ENCODE peak calls at places on chromosomes 6 and 20, in seven cellular contexts. R is central memory CD8-positive, alpha-beta T cell; U is adrenal gland; G is GM18507; C is aorta; B is NCI-H1417; D is left colon. N is an unnamed sample.

GRCh38 chr6:7112741-7113313 is 5.1 kb downstream of the RREB1 start:
- DNase-seq in G (no peak), U (no peak), R (no peak), B (peak; percentile 57), C (no peak), D (peak; percentile 56), N (no peak)

GRCh38 chr6:33766921-33767700 is 20.4 kb upstream of the IP6K3 start:
- DNase-seq in R (no peak), D (no peak), C (no peak), G (no peak), B (no peak), U (no peak), N (no peak)

GRCh38 chr6:139230421-139230840 is 61.4 kb downstream of the TXLNB start:
- DNase-seq in D (no peak), B (peak; percentile 92), U (no peak), R (no peak), C (no peak), G (no peak), N (peak; percentile 28)

GRCh38 chr20:23152308-23152892 is 66.3 kb upstream of the CD93 start:
- DNase-seq in U (peak; percentile 62), G (no peak), C (peak; percentile 96), B (peak; percentile 59), D (no peak), R (no peak), N (peak; percentile 70)

GRCh38 chr6:148203970-148204369 is 138.7 kb upstream of the SASH1 start:
- DNase-seq in C (no peak), G (peak; percentile 49), R (peak; percentile 17), D (no peak), U (no peak), B (no peak), N (no peak)

GRCh38 chr6:29035951-29036350 is 9.0 kb downstream of the OR2W1 start:
- DNase-seq in R (no peak), C (no peak), D (no peak), G (no peak), U (no peak), B (no peak), N (no peak)

GRCh38 chr6:163335671-163336545 is 78.6 kb upstream of the QKI start:
- DNase-seq in G (no peak), B (no peak), R (no peak), C (peak; percentile 88), D (no peak), U (peak; percentile 43), N (no peak)

GRCh38 chr6:6008648-6009421 is 2.1 kb upstream of the NRN1 start:
- DNase-seq in G (peak; percentile 68), B (peak; percentile 88), R (no peak), D (peak; percentile 56), U (peak; percentile 69), C (peak; percentile 93), N (peak; percentile 12)

GRCh38 chr20:59771506-59772372 is 161.7 kb downstream of the SYCP2 start:
- DNase-seq in U (no peak), D (no peak), R (no peak), C (peak; percentile 34), B (no peak), G (no peak), N (no peak)

GRCh38 chr6:83860347-83860731 is 850 bp downstream of the CYB5R4 start:
- DNase-seq in D (no peak), U (no peak), R (no peak), G (no peak), B (no peak), C (no peak), N (no peak)

GRCh38 chr6:137801352-137802088 is 65.5 kb upstream of the TNFAIP3 start:
- DNase-seq in B (no peak), U (no peak), G (no peak), D (peak; percentile 48), C (no peak), R (no peak), N (no peak)

GRCh38 chr20:46642944-46643343 is 8.3 kb downstream of the SLC13A3 start:
- DNase-seq in U (no peak), D (no peak), G (no peak), C (no peak), R (no peak), B (no peak), N (no peak)

GRCh38 chr6:97049254-97050004 is 124.9 kb downstream of the KLHL32 start:
- DNase-seq in G (no peak), C (no peak), B (peak; percentile 52), R (no peak), U (no peak), D (no peak), N (no peak)

GRCh38 chr6:145044606-145045275 is 690.6 kb downstream of the EPM2A start:
- DNase-seq in C (no peak), D (no peak), U (no peak), R (no peak), B (peak; percentile 72), G (no peak), N (peak; percentile 62)

GRCh38 chr20:50704971-50705370 is 13.6 kb upstream of the RIPOR3 start:
- DNase-seq in C (no peak), R (no peak), U (no peak), G (no peak), D (no peak), B (no peak), N (peak; percentile 29)

GRCh38 chr20:53513489-53514298 is 79.9 kb downstream of the ZNF217 start:
- DNase-seq in C (no peak), G (no peak), U (no peak), R (no peak), D (peak; percentile 43), B (peak; percentile 30), N (no peak)

GRCh38 chr20:45968801-45969711 is 2.9 kb downstream of the ZNF335 start:
- DNase-seq in R (no peak), G (no peak), D (no peak), U (no peak), B (no peak), C (peak; percentile 76), N (peak; percentile 29)

GRCh38 chr6:139605350-139605749 is 230.9 kb upstream of the CITED2 start:
- DNase-seq in U (no peak), B (no peak), R (no peak), D (no peak), G (no peak), C (no peak), N (peak; percentile 92)

GRCh38 chr20:45111799-45112471 is 3.0 kb downstream of the WFDC5 start:
- DNase-seq in D (no peak), U (no peak), C (no peak), G (no peak), R (no peak), B (peak; percentile 25), N (no peak)